ENCODE peak calls at places on chromosomes 4 and X, in six cellular contexts. C is IMR-90, Y is mesenchymal stem cell, X is mesendoderm, S is neuronal stem cell, P is H1. E is an unnamed sample.

GRCh38 chr4:184416913-184417734 is 57.2 kb downstream of the IRF2 start:
- DNase-seq in X (no peak), C (peak), S (no peak), Y (peak), P (no peak), E (no peak)

GRCh38 chr4:48902266-48902665 is 4.3 kb downstream of the OCIAD2 start:
- DNase-seq in Y (peak), X (no peak), C (peak), P (no peak), S (no peak), E (no peak)

GRCh38 chr4:17773125-17773698 is 8.2 kb downstream of the FAM184B start:
- DNase-seq in P (no peak), C (no peak), Y (no peak), S (no peak), X (no peak), E (no peak)

GRCh38 chr4:20192754-20193521 is 58.8 kb upstream of the SLIT2 start:
- DNase-seq in P (no peak), Y (no peak), C (peak), X (no peak), S (no peak), E (no peak)

GRCh38 chr4:48180234-48180633 is 46.2 kb upstream of the TXK start:
- DNase-seq in P (no peak), S (no peak), C (peak), Y (peak), X (no peak), E (no peak)

GRCh38 chr4:108100827-108101226 is 67.9 kb downstream of the LEF1 start:
- DNase-seq in P (no peak), Y (no peak), C (no peak), S (no peak), X (no peak), E (no peak)

GRCh38 chr4:1250527-1250812 is 1.5 kb upstream of the CTBP1 start:
- DNase-seq in S (no peak), X (no peak), P (no peak), Y (no peak), C (no peak), E (no peak)

GRCh38 chr4:118953276-118953675 is 64.6 kb downstream of the SYNPO2 start:
- DNase-seq in Y (no peak), C (no peak), X (no peak), S (no peak), P (no peak), E (no peak)

GRCh38 chr4:2042207-2042946 is 16.8 kb upstream of the NAT8L start:
- DNase-seq in X (no peak), Y (peak), C (no peak), S (no peak), P (peak), E (peak)

GRCh38 chr4:169791064-169791463 is 33.3 kb upstream of the HPF1 start:
- DNase-seq in S (no peak), C (no peak), P (no peak), Y (no peak), X (no peak), E (no peak)

GRCh38 chr4:145153904-145154298 is 26.5 kb downstream of the OTUD4 start:
- DNase-seq in Y (no peak), C (no peak), P (no peak), X (no peak), S (no peak), E (no peak)
- H2BK15ac ChIP-seq in Y (no peak), C (no peak), P (no peak), X (no peak), S (no peak), E (no peak)

GRCh38 chr4:80071643-80072606 is 1.1 kb downstream of the ANTXR2 start:
- DNase-seq in Y (peak), C (peak), S (peak), X (peak), P (peak), E (peak)
- H3K27ac ChIP-seq in Y (peak), C (peak), S (peak), X (no peak), P (no peak), E (no peak)

DNA sequence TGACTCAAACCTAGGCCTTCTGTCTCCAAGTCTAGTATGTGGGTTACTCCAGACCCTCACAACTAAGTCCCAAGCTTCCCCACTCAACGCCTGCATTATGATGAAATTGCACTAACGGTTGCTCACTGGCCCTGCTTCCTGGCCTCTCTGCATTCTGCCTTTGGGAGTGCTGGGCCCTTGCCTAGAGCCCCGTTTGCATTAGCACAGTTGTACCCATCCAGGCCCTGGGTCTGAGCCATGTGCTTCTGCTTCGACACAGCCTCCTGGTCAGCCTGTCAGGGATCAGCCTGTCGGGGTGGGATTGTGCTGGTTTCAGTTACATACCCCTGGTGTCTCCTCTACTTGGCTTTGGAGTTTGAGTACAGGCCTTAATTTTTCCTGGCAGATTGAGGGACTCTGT is 58.4 kb downstream of the DCUN1D4 start:
- DNase-seq in S (no peak), Y (no peak), C (no peak), P (no peak), X (no peak), E (no peak)
- H3K23ac ChIP-seq in S (peak), Y (no peak), C (no peak), P (no peak), X (no peak), E (no peak)

GRCh38 chrX:148501121-148502066 is 977 bp downstream of the AFF2 start:
- DNase-seq in P (peak), Y (no peak), S (peak), C (no peak), X (peak), E (peak)

GRCh38 chrX:148499638-148500427 is 584 bp upstream of the AFF2 start:
- DNase-seq in Y (no peak), X (no peak), C (no peak), P (no peak), S (no peak), E (peak)

GRCh38 chrX:148495156-148495555 is 5.3 kb upstream of the AFF2 start:
- DNase-seq in C (no peak), Y (no peak), S (no peak), X (no peak), P (no peak), E (no peak)

GRCh38 chrX:148500428-148501120 is at the start of gene AFF2:
- DNase-seq in P (peak), X (peak), S (peak), Y (peak), C (no peak), E (peak)

DNA sequence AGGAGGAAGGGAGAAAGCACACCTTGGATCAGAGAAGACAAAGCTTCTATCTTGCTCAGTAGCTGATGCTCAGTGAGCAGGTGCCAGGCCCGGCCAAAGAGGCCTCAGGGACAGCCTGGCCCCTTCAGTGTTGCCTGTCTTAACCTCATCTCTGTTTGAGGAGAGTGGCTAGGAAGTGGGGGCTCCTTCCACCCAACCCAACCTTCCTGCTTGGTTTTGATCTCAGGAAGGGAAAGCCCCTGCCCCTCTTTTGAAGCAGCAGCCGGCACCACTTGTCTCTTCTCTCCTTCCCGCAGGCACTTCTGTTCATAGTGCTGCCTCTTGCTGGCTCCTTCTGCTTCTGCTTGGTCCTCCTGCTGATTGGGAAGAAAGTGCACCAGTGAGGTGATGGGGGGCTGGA is 2.4 kb upstream of the AFF2 start:
- DNase-seq in P (no peak), C (no peak), S (no peak), X (no peak), Y (no peak), E (no peak)
- H2BK15ac ChIP-seq in P (no peak), C (no peak), S (no peak), X (no peak), Y (no peak), E (no peak)

GRCh38 chr4:156773648-156774357 is 197.8 kb downstream of the PDGFC start:
- DNase-seq in X (no peak), S (no peak), Y (no peak), C (peak), P (no peak), E (no peak)
- H3K27ac ChIP-seq in X (no peak), S (no peak), Y (peak), C (peak), P (no peak), E (no peak)

GRCh38 chr4:143083811-143084472 is 100.8 kb upstream of the USP38 start:
- DNase-seq in S (no peak), C (no peak), P (no peak), X (no peak), Y (no peak), E (no peak)
- H3K23ac ChIP-seq in S (no peak), C (no peak), P (no peak), X (no peak), Y (no peak), E (no peak)

GRCh38 chrX:118392726-118393125 is 46.8 kb downstream of the WDR44 start:
- DNase-seq in P (no peak), S (no peak), Y (peak), X (no peak), C (peak), E (no peak)
- H2BK15ac ChIP-seq in P (no peak), S (no peak), Y (no peak), X (no peak), C (no peak), E (no peak)

GRCh38 chr4:128782076-128782715 is 27.3 kb upstream of the JADE1 start:
- DNase-seq in S (no peak), X (no peak), C (peak), P (no peak), Y (no peak), E (no peak)
- H3K27ac ChIP-seq in S (no peak), X (no peak), C (no peak), P (no peak), Y (no peak), E (no peak)

DNA sequence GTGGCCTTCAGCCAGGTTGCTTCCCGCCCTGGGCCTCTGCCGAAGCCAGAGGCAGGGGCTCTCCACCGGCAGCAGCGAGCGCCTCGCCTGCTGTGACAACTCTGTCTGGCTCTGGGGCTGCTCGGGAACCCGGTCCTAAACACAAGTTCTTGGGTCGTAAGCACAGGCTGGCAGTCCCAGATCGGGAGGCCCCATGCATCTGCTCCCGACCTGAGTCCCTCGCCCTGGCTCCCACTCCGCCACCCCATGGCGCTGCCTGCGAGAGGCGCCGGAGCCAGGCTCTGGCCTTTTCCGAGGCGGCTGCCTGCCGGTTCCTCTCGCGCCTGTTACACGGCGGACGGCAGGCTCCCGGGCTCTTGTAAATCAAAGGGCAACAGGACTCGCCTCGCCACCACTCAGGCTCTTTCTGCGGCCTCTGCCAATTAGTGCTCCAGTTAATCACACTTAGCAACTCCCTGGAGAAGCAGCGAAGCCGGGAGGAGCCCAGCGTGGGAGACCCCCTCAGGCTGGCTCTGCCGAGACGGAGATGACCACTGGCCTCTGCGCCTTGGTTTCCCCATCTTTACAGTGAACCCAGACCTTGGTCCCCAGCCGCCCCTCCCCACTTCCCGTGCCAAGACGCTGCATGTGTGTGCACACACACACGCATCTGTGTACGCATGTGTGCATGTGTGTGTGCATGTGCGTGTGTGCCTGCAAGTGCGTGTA is 109.2 kb downstream of the DCTD start:
- DNase-seq in C (no peak), P (peak), S (no peak), Y (no peak), X (peak), E (peak)
- H3K23ac ChIP-seq in C (no peak), P (no peak), S (peak), Y (no peak), X (peak), E (no peak)

E was measured in H9.